ENCODE peak calls at places on chromosomes 4 and X, in nine cellular contexts. Y is GM12864, Q is ELF-1, D is hepatocyte, F is MV-4-11, X is tibial nerve, E is neural crest cell, I is hippocampal formation, P is heart right ventricle. G is an unnamed sample.

GRCh38 chrX:16999275-16999674 is 52.8 kb downstream of the REPS2 start:
- DNase-seq in Y (no peak), Q (no peak), D (no peak), F (no peak), X (no peak), E (no peak), I (no peak), P (no peak), G (no peak)

GRCh38 chrX:15815779-15816452 is 25.6 kb downstream of the ZRSR2 start:
- DNase-seq in Y (peak), Q (peak), D (peak), F (peak), X (no peak), E (peak), I (no peak), P (no peak), G (peak)

GRCh38 chrX:151899622-151900021 is 13.1 kb upstream of the MAGEA4 start:
- DNase-seq in Y (no peak), Q (no peak), D (no peak), F (no peak), X (no peak), E (no peak), I (no peak), P (no peak), G (no peak)

GRCh38 chr4:3476341-3476747 is 13.2 kb downstream of the DOK7 start:
- DNase-seq in Y (no peak), Q (no peak), D (no peak), F (no peak), X (no peak), E (no peak), I (no peak), P (no peak), G (no peak)

GRCh38 chrX:119887721-119888425 is 7.8 kb upstream of the AKAP14 start:
- DNase-seq in Y (peak), Q (peak), D (peak), F (no peak), X (no peak), E (peak), I (peak), P (peak), G (no peak)

GRCh38 chr4:105179539-105180401 is 33.1 kb downstream of the TET2 start:
- DNase-seq in Y (no peak), Q (no peak), D (peak), F (no peak), X (no peak), E (no peak), I (no peak), P (no peak), G (peak)

GRCh38 chr4:122151982-122152698 is at the start of gene BLTP1:
- DNase-seq in Y (peak), Q (peak), D (peak), F (peak), X (peak), E (peak), I (peak), P (peak), G (peak)

GRCh38 chrX:153507484-153508178 is 9.8 kb upstream of the ATP2B3 start:
- DNase-seq in Y (peak), Q (peak), D (peak), F (peak), X (peak), E (peak), I (peak), P (peak), G (peak)

GRCh38 chr4:19239565-19239964 is 1012.1 kb upstream of the SLIT2 start:
- DNase-seq in Y (no peak), Q (no peak), D (no peak), F (no peak), X (no peak), E (no peak), I (no peak), P (no peak), G (peak)

GRCh38 chrX:136652822-136653723 is 5.1 kb downstream of the CD40LG start:
- DNase-seq in Y (no peak), Q (no peak), D (no peak), F (no peak), X (peak), E (no peak), I (no peak), P (no peak), G (peak)

GRCh38 chrX:17405225-17405969 is 30.4 kb downstream of the NHS start:
- DNase-seq in Y (no peak), Q (no peak), D (peak), F (no peak), X (no peak), E (no peak), I (no peak), P (no peak), G (peak)